ENCODE peak calls at places on chromosomes 7 and 10, in seven cellular contexts. L is astrocyte of the spinal cord; J is HCT116; B is T follicular helper cell; Z is endothelial cell; I is posterior vena cava; A is activated CD4-positive, CD25-positive, alpha-beta regulatory T cell. X is an unnamed sample.

GRCh38 chr7:133051066-133051465 is 30.8 kb downstream of the CHCHD3 start:
- DNase-seq in L (peak), J (no peak), B (no peak), Z (no peak), I (no peak), A (no peak), X (no peak)

GRCh38 chr10:35000936-35001335 is 89.2 kb downstream of the CUL2 start:
- DNase-seq in L (no peak), J (no peak), B (no peak), Z (no peak), I (no peak), A (no peak), X (no peak)

GRCh38 chr7:98870071-98870651 is 347 bp upstream of the TMEM130 start:
- DNase-seq in L (no peak), J (no peak), B (peak), Z (no peak), I (peak), A (no peak), X (no peak)

GRCh38 chr10:124416733-124417132 is 2.0 kb downstream of the OAT start:
- DNase-seq in L (peak), J (no peak), B (no peak), Z (no peak), I (no peak), A (no peak), X (no peak)

GRCh38 chr10:21509391-21510217 is 15.9 kb downstream of the SKIDA1 start:
- DNase-seq in L (peak), J (no peak), B (no peak), Z (no peak), I (no peak), A (no peak), X (no peak)

GRCh38 chr10:110993024-110993693 is 73.8 kb downstream of the SHOC2 start:
- DNase-seq in L (peak), J (no peak), B (no peak), Z (no peak), I (no peak), A (no peak), X (peak)

GRCh38 chr7:137421389-137421788 is 77.9 kb upstream of the PTN start:
- DNase-seq in L (no peak), J (no peak), B (no peak), Z (no peak), I (no peak), A (no peak), X (no peak)

GRCh38 chr7:47666164-47666862 is 84.4 kb upstream of the TNS3 start:
- DNase-seq in L (peak), J (no peak), B (no peak), Z (no peak), I (no peak), A (no peak), X (no peak)

GRCh38 chr10:36412942-36413341 is 712.5 kb upstream of the ANKRD30A start:
- DNase-seq in L (no peak), J (no peak), B (no peak), Z (no peak), I (no peak), A (no peak), X (no peak)

GRCh38 chr7:24741691-24742639 is 15.3 kb downstream of the GSDME start:
- DNase-seq in L (peak), J (no peak), B (no peak), Z (no peak), I (peak), A (no peak), X (peak)

GRCh38 chr10:96673318-96674099 is 46.8 kb downstream of the PIK3AP1 start:
- DNase-seq in L (peak), J (no peak), B (no peak), Z (no peak), I (no peak), A (no peak), X (no peak)

GRCh38 chr10:110151467-110151866 is 55.9 kb upstream of the MXI1 start:
- DNase-seq in L (no peak), J (no peak), B (no peak), Z (no peak), I (no peak), A (no peak), X (no peak)

GRCh38 chr7:17126413-17127374 is 171.8 kb upstream of the AHR start:
- DNase-seq in L (no peak), J (no peak), B (no peak), Z (no peak), I (no peak), A (no peak), X (no peak)

GRCh38 chr7:22586806-22587180 is 86.8 kb upstream of the STEAP1B start:
- DNase-seq in L (no peak), J (no peak), B (no peak), Z (no peak), I (no peak), A (no peak), X (peak)

GRCh38 chr7:33554046-33554445 is 351.3 kb upstream of the BMPER start:
- DNase-seq in L (no peak), J (no peak), B (no peak), Z (no peak), I (no peak), A (no peak), X (no peak)

GRCh38 chr10:128431506-128431905 is 305.3 kb upstream of the MKI67 start:
- DNase-seq in L (no peak), J (no peak), B (no peak), Z (no peak), I (no peak), A (no peak), X (no peak)

GRCh38 chr10:114308470-114309110 is 69.5 kb downstream of the VWA2 start:
- DNase-seq in L (peak), J (no peak), B (no peak), Z (no peak), I (peak), A (no peak), X (no peak)

GRCh38 chr7:105849122-105849855 is 27.1 kb downstream of the ATXN7L1 start:
- DNase-seq in L (no peak), J (no peak), B (peak), Z (no peak), I (no peak), A (peak), X (no peak)

GRCh38 chr10:80409121-80409520 is 770 bp downstream of the PRXL2A start:
- DNase-seq in L (no peak), J (no peak), B (no peak), Z (no peak), I (no peak), A (no peak), X (no peak)

GRCh38 chr7:147197006-147197405 is 1080.4 kb downstream of the CNTNAP2 start:
- DNase-seq in L (no peak), J (no peak), B (no peak), Z (no peak), I (no peak), A (no peak), X (peak)

GRCh38 chr7:116209561-116210070 is 723 bp upstream of the TES start:
- DNase-seq in L (no peak), J (no peak), B (peak), Z (no peak), I (no peak), A (no peak), X (no peak)